ENCODE peak calls at places on chromosomes 2 and 18, in ten cellular contexts. X, I, Q, S, J, B, F, E, U and A are unnamed samples.

GRCh38 chr2:46780801-46781445 is 134.7 kb downstream of the MCFD2 start:
- DNase-seq in B (peak), J (no peak), E (peak), I (no peak), S (peak), X (peak), U (no peak), Q (peak), F (no peak), A (no peak)

GRCh38 chr2:219350938-219351280 is 18.4 kb upstream of the RESP18 start:
- DNase-seq in Q (peak), B (peak), S (peak), U (no peak), E (no peak), X (peak), F (no peak), J (no peak), I (no peak), A (no peak)

GRCh38 chr2:10286216-10287037 is 16.3 kb upstream of the HPCAL1 start:
- DNase-seq in J (peak), X (no peak), F (no peak), E (no peak), U (no peak), Q (no peak), S (no peak), I (no peak), B (no peak), A (no peak)

GRCh38 chr2:226423498-226423960 is 376.1 kb downstream of the IRS1 start:
- DNase-seq in X (peak), Q (peak), F (peak), I (peak), B (no peak), U (peak), J (peak), S (no peak), E (no peak), A (no peak)

GRCh38 chr18:2881088-2881487 is 34.3 kb downstream of the EMILIN2 start:
- DNase-seq in Q (no peak), I (no peak), S (no peak), X (peak), F (no peak), B (no peak), U (no peak), E (no peak), J (no peak), A (no peak)

GRCh38 chr2:129885735-129886134 is 93.7 kb upstream of the RAB6C start:
- DNase-seq in F (no peak), E (no peak), B (no peak), X (no peak), U (no peak), I (no peak), Q (no peak), S (peak), J (no peak), A (no peak)

GRCh38 chr2:70808983-70809958 is 11.1 kb downstream of the CLEC4F start:
- DNase-seq in U (no peak), E (no peak), J (no peak), B (no peak), I (no peak), X (no peak), S (no peak), F (no peak), Q (no peak), A (no peak)

GRCh38 chr2:20356042-20356441 is 5.4 kb upstream of the PUM2 start:
- DNase-seq in U (peak), I (peak), B (no peak), J (no peak), F (no peak), S (no peak), X (peak), Q (peak), E (no peak), A (no peak)

GRCh38 chr2:158094487-158095092 is 7.1 kb upstream of the UPP2 start:
- DNase-seq in E (no peak), I (no peak), F (no peak), S (no peak), U (no peak), B (no peak), X (no peak), J (no peak), Q (no peak), A (no peak)

GRCh38 chr2:70999362-70999761 is 4.7 kb upstream of the TEX261 start:
- DNase-seq in J (no peak), F (no peak), E (no peak), I (no peak), B (no peak), Q (no peak), X (no peak), U (no peak), S (no peak), A (no peak)

GRCh38 chr2:239903803-239904202 is 121.3 kb downstream of the NDUFA10 start:
- DNase-seq in Q (no peak), J (no peak), B (no peak), X (no peak), I (no peak), E (peak), S (no peak), U (no peak), F (no peak), A (no peak)

GRCh38 chr2:132252191-132252893 is 90.6 kb upstream of the ANKRD30BL start:
- DNase-seq in Q (no peak), J (no peak), I (no peak), E (no peak), U (no peak), S (no peak), F (no peak), X (no peak), B (no peak), A (no peak)

GRCh38 chr18:59273936-59274928 is 978 bp upstream of the RAX start:
- DNase-seq in E (no peak), X (no peak), U (no peak), Q (no peak), B (no peak), I (no peak), S (no peak), J (no peak), F (no peak), A (no peak)

GRCh38 chr2:23721454-23721826 is 205.5 kb downstream of the ATAD2B start:
- DNase-seq in U (no peak), S (no peak), E (no peak), B (no peak), J (no peak), I (no peak), F (no peak), Q (no peak), X (no peak), A (no peak)

GRCh38 chr2:133124446-133124845 is 443.8 kb downstream of the NCKAP5 start:
- DNase-seq in J (no peak), E (no peak), S (no peak), Q (no peak), X (no peak), I (no peak), F (no peak), U (no peak), B (no peak), A (no peak)

GRCh38 chr2:171941316-171941699 is 19.0 kb downstream of the HAT1 start:
- DNase-seq in B (no peak), I (no peak), Q (no peak), X (no peak), F (no peak), E (no peak), J (no peak), U (no peak), S (no peak), A (no peak)

GRCh38 chr2:113228991-113229716 is 49.6 kb downstream of the PAX8 start:
- DNase-seq in I (no peak), J (no peak), U (no peak), F (no peak), S (no peak), E (no peak), Q (no peak), B (no peak), X (no peak), A (no peak)